ENCODE peak calls at places on chromosome 14, in eight cellular contexts. One of them, this sample, is unnamed.

GRCh38 chr14:101194356-101195308 is 291.1 kb upstream of the RTL1 start:
- DNase-seq in lower lobe of right lung: no peak
- DNase-seq in ovary: no peak
- DNase-seq in mammary epithelial cell: no peak
- DNase-seq in GM23338: no peak
- DNase-seq in testis: no peak
- DNase-seq in foreskin fibroblast: no peak
- DNase-seq in AG10803: no peak
- DNase-seq in this sample: no peak

GRCh38 chr14:96042218-96042930 is 3.2 kb downstream of the C14orf132 start:
- DNase-seq in mammary epithelial cell: no peak
- DNase-seq in lower lobe of right lung: no peak
- DNase-seq in AG10803: peak; percentile 78
- DNase-seq in testis: no peak
- DNase-seq in foreskin fibroblast: peak; percentile 71
- DNase-seq in ovary: no peak
- DNase-seq in GM23338: no peak
- DNase-seq in this sample: no peak

GRCh38 chr14:88986146-88986841 is 161.8 kb downstream of the TTC8 start:
- DNase-seq in AG10803: peak; percentile 81
- DNase-seq in mammary epithelial cell: peak; percentile 72
- DNase-seq in lower lobe of right lung: no peak
- DNase-seq in foreskin fibroblast: peak; percentile 75
- DNase-seq in testis: no peak
- DNase-seq in GM23338: no peak
- DNase-seq in ovary: peak; percentile 28
- DNase-seq in this sample: no peak

GRCh38 chr14:89342049-89342448 is 75.0 kb downstream of the FOXN3 start:
- DNase-seq in foreskin fibroblast: no peak
- DNase-seq in AG10803: no peak
- DNase-seq in testis: no peak
- DNase-seq in ovary: no peak
- DNase-seq in mammary epithelial cell: no peak
- DNase-seq in lower lobe of right lung: no peak
- DNase-seq in GM23338: no peak
- DNase-seq in this sample: no peak

GRCh38 chr14:45199246-45199645 is 53.8 kb downstream of the MIS18BP1 start:
- DNase-seq in lower lobe of right lung: no peak
- DNase-seq in AG10803: peak; percentile 38
- DNase-seq in mammary epithelial cell: peak; percentile 38
- DNase-seq in GM23338: no peak
- DNase-seq in foreskin fibroblast: peak; percentile 48
- DNase-seq in ovary: no peak
- DNase-seq in testis: no peak
- DNase-seq in this sample: no peak

GRCh38 chr14:51008416-51008815 is 64.1 kb upstream of the PYGL start:
- DNase-seq in GM23338: no peak
- DNase-seq in testis: no peak
- DNase-seq in ovary: no peak
- DNase-seq in foreskin fibroblast: no peak
- DNase-seq in mammary epithelial cell: no peak
- DNase-seq in lower lobe of right lung: no peak
- DNase-seq in AG10803: no peak
- DNase-seq in this sample: no peak

GRCh38 chr14:77554207-77554606 is 55.6 kb upstream of the ISM2 start:
- DNase-seq in foreskin fibroblast: no peak
- DNase-seq in mammary epithelial cell: no peak
- DNase-seq in ovary: no peak
- DNase-seq in testis: no peak
- DNase-seq in AG10803: no peak
- DNase-seq in lower lobe of right lung: no peak
- DNase-seq in GM23338: no peak
- DNase-seq in this sample: no peak

GRCh38 chr14:102317564-102318248 is 1.8 kb upstream of the ZNF839 start:
- DNase-seq in ovary: peak; percentile 32
- DNase-seq in testis: peak; percentile 84
- DNase-seq in AG10803: peak; percentile 23
- DNase-seq in lower lobe of right lung: no peak
- DNase-seq in GM23338: peak; percentile 48
- DNase-seq in foreskin fibroblast: no peak
- DNase-seq in mammary epithelial cell: peak; percentile 41
- DNase-seq in this sample: no peak

GRCh38 chr14:89625208-89625987 is 208.4 kb upstream of the FOXN3 start:
- DNase-seq in AG10803: no peak
- DNase-seq in GM23338: no peak
- DNase-seq in ovary: peak; percentile 90
- DNase-seq in testis: peak; percentile 48
- DNase-seq in foreskin fibroblast: no peak
- DNase-seq in lower lobe of right lung: no peak
- DNase-seq in mammary epithelial cell: no peak
- DNase-seq in this sample: no peak

GRCh38 chr14:105517096-105517495 is 9.3 kb upstream of the TMEM121 start:
- DNase-seq in lower lobe of right lung: no peak
- DNase-seq in testis: no peak
- DNase-seq in foreskin fibroblast: no peak
- DNase-seq in mammary epithelial cell: no peak
- DNase-seq in AG10803: no peak
- DNase-seq in ovary: no peak
- DNase-seq in GM23338: no peak
- DNase-seq in this sample: no peak

GRCh38 chr14:63986789-63987533 is 134.2 kb downstream of the SYNE2 start:
- DNase-seq in foreskin fibroblast: peak; percentile 52
- DNase-seq in ovary: no peak
- DNase-seq in lower lobe of right lung: no peak
- DNase-seq in testis: no peak
- DNase-seq in mammary epithelial cell: peak; percentile 89
- DNase-seq in GM23338: no peak
- DNase-seq in AG10803: peak; percentile 82
- DNase-seq in this sample: peak; percentile 67

GRCh38 chr14:43168374-43168925 is 1338.6 kb downstream of the FSCB start:
- DNase-seq in ovary: no peak
- DNase-seq in mammary epithelial cell: no peak
- DNase-seq in GM23338: no peak
- DNase-seq in foreskin fibroblast: no peak
- DNase-seq in AG10803: no peak
- DNase-seq in lower lobe of right lung: no peak
- DNase-seq in testis: no peak
- DNase-seq in this sample: no peak

GRCh38 chr14:34081576-34082136 is 130.8 kb upstream of the EGLN3 start:
- DNase-seq in testis: no peak
- DNase-seq in lower lobe of right lung: no peak
- DNase-seq in AG10803: peak; percentile 28
- DNase-seq in GM23338: no peak
- DNase-seq in foreskin fibroblast: peak; percentile 12
- DNase-seq in ovary: no peak
- DNase-seq in mammary epithelial cell: peak; percentile 75
- DNase-seq in this sample: no peak

GRCh38 chr14:73426877-73427276 is 31.5 kb downstream of the NUMB start:
- DNase-seq in foreskin fibroblast: no peak
- DNase-seq in AG10803: peak; percentile 6
- DNase-seq in mammary epithelial cell: no peak
- DNase-seq in lower lobe of right lung: no peak
- DNase-seq in testis: no peak
- DNase-seq in ovary: no peak
- DNase-seq in GM23338: no peak
- DNase-seq in this sample: peak; percentile 31

GRCh38 chr14:51290132-51290531 is 50.1 kb downstream of the TMX1 start:
- DNase-seq in ovary: no peak
- DNase-seq in foreskin fibroblast: no peak
- DNase-seq in AG10803: no peak
- DNase-seq in GM23338: no peak
- DNase-seq in testis: no peak
- DNase-seq in mammary epithelial cell: no peak
- DNase-seq in lower lobe of right lung: no peak
- DNase-seq in this sample: no peak

GRCh38 chr14:101230161-101230850 is 326.8 kb upstream of the RTL1 start:
- DNase-seq in testis: peak; percentile 60
- DNase-seq in GM23338: peak; percentile 13
- DNase-seq in AG10803: no peak
- DNase-seq in mammary epithelial cell: no peak
- DNase-seq in ovary: no peak
- DNase-seq in foreskin fibroblast: no peak
- DNase-seq in lower lobe of right lung: no peak
- DNase-seq in this sample: no peak

GRCh38 chr14:34330846-34331245 is 131.2 kb downstream of the SPTSSA start:
- DNase-seq in GM23338: no peak
- DNase-seq in ovary: no peak
- DNase-seq in lower lobe of right lung: no peak
- DNase-seq in AG10803: no peak
- DNase-seq in testis: no peak
- DNase-seq in mammary epithelial cell: no peak
- DNase-seq in foreskin fibroblast: no peak
- DNase-seq in this sample: no peak

GRCh38 chr14:92959189-92959531 is 36.2 kb downstream of the CHGA start:
- DNase-seq in AG10803: no peak
- DNase-seq in foreskin fibroblast: no peak
- DNase-seq in GM23338: no peak
- DNase-seq in lower lobe of right lung: no peak
- DNase-seq in ovary: no peak
- DNase-seq in testis: no peak
- DNase-seq in mammary epithelial cell: no peak
- DNase-seq in this sample: no peak

GRCh38 chr14:104975481-104976197 is 2.5 kb downstream of the AHNAK2 start:
- DNase-seq in AG10803: no peak
- DNase-seq in testis: no peak
- DNase-seq in GM23338: peak; percentile 57
- DNase-seq in lower lobe of right lung: peak; percentile 49
- DNase-seq in mammary epithelial cell: no peak
- DNase-seq in foreskin fibroblast: no peak
- DNase-seq in ovary: no peak
- DNase-seq in this sample: no peak

GRCh38 chr14:55071870-55072640 is 20.6 kb downstream of the MAPK1IP1L start:
- DNase-seq in testis: peak; percentile 21
- DNase-seq in ovary: no peak
- DNase-seq in GM23338: no peak
- DNase-seq in foreskin fibroblast: peak; percentile 48
- DNase-seq in AG10803: peak; percentile 93
- DNase-seq in mammary epithelial cell: peak; percentile 95
- DNase-seq in lower lobe of right lung: no peak
- DNase-seq in this sample: peak; percentile 91
- H3K4me3 ChIP-seq in testis: no peak overlapping the region
- H3K4me3 ChIP-seq in ovary: no peak overlapping the region
- H3K4me3 ChIP-seq in GM23338: no peak overlapping the region
- H3K4me3 ChIP-seq in foreskin fibroblast: no peak overlapping the region
- H3K4me3 ChIP-seq in AG10803: no peak overlapping the region
- H3K4me3 ChIP-seq in mammary epithelial cell: no peak overlapping the region
- H3K4me3 ChIP-seq in lower lobe of right lung: no peak overlapping the region
- H3K4me3 ChIP-seq in this sample: no peak overlapping the region

DNA sequence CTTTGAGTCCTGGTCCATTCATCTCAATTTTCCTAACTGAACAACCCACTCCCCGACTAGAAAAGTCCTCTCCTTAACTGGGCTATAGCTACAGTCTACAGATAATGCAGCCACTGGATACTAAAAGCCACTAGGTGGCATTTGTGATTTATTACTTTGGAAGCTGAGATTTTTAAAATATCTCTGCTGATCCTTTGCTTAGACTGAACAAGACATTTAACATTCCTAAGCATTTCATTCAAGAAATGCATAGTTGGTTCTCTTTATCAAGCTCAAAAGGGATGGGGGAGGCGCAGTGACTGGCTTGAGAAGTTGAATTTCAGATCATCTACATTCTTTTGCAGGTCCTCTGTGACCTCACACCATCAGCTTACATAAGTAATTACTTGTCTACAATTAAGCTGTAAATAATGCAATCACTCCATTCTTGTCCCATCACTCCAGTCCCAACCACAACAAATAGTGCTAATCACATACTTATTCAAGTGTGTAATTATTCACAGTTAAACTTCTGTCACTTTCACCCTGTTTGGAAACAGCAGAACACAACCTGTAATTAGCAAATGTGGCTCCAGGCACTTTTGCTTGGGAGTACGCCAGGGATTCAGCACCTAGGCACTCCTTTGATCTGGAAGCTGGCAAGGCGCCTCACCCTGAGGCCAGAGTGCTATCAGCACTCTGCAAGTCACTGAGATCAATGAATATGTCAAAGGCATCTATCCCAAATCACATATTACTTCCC is 203.5 kb downstream of the NOVA1 start:
- DNase-seq in GM23338: peak; percentile 43
- DNase-seq in foreskin fibroblast: peak; percentile 0
- DNase-seq in lower lobe of right lung: no peak
- DNase-seq in mammary epithelial cell: no peak
- DNase-seq in AG10803: peak; percentile 1
- DNase-seq in ovary: no peak
- DNase-seq in testis: no peak
- DNase-seq in this sample: no peak
- TF ChIP-seq CTCF in GM23338: peak; percentile 40
- TF ChIP-seq CTCF in foreskin fibroblast: no peak
- TF ChIP-seq CTCF in lower lobe of right lung: no peak
- TF ChIP-seq CTCF in mammary epithelial cell: no peak
- TF ChIP-seq CTCF in AG10803: no peak
- TF ChIP-seq CTCF in ovary: no peak
- TF ChIP-seq CTCF in testis: no peak
- TF ChIP-seq CTCF in this sample: no peak

DNA sequence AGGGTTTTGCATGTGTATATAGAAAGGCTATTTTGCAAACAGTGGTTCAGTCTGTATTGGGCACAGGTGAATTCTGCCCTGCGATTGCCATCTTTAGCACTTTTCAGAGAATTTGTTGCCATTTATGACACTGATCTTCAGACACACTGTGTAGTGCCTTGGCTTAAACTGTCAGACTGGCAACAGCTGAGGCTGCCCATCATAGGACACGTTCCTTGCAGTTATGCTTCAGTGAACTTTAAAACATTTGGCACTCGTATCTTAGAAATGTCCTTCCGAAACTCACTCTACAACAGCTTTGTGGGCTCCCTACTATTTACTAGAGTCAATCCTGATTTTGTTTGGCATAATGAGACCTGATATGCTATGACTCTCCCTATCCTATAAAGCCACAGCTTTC is 29.1 kb downstream of the AP5M1 start:
- DNase-seq in GM23338: no peak
- DNase-seq in lower lobe of right lung: no peak
- DNase-seq in ovary: no peak
- DNase-seq in AG10803: no peak
- DNase-seq in mammary epithelial cell: no peak
- DNase-seq in testis: no peak
- DNase-seq in foreskin fibroblast: no peak
- DNase-seq in this sample: no peak
- H3K4me3 ChIP-seq in GM23338: no peak overlapping the region
- H3K4me3 ChIP-seq in lower lobe of right lung: no peak overlapping the region
- H3K4me3 ChIP-seq in ovary: no peak overlapping the region
- H3K4me3 ChIP-seq in AG10803: no peak overlapping the region
- H3K4me3 ChIP-seq in mammary epithelial cell: no peak overlapping the region
- H3K4me3 ChIP-seq in testis: no peak overlapping the region
- H3K4me3 ChIP-seq in foreskin fibroblast: no peak overlapping the region
- H3K4me3 ChIP-seq in this sample: no peak overlapping the region

DNA sequence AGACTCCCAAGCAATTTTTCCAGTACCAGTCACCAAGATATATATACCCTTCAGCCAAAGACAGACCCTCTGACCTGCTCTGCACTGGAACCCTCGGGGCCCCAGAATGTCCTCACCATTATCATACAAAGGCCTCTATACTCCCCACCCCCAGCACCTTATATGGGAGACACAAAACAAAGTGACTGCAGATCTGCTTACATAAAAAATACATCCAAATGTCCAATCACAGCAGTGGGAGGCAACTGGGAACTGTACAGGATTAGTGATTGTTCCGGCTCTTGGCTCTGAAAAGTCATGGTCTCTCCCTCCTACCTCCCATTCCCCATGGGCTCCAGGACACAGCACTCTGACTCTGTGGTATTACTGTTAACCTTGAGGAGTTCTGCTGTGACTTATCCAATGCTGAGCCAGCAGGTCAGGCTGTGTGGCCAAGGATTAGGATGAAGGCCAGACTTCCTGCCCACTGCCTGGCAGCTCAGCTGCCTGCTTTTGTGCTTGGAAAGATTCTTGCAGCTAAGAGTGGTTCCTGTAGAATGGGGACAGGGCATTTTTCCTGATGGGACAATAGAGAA is 13.7 kb downstream of the OXA1L start:
- DNase-seq in ovary: no peak
- DNase-seq in lower lobe of right lung: no peak
- DNase-seq in GM23338: no peak
- DNase-seq in foreskin fibroblast: no peak
- DNase-seq in mammary epithelial cell: no peak
- DNase-seq in testis: no peak
- DNase-seq in AG10803: no peak
- DNase-seq in this sample: no peak
- TF ChIP-seq CTCF in ovary: no peak
- TF ChIP-seq CTCF in lower lobe of right lung: no peak
- TF ChIP-seq CTCF in GM23338: no peak
- TF ChIP-seq CTCF in foreskin fibroblast: no peak
- TF ChIP-seq CTCF in mammary epithelial cell: no peak
- TF ChIP-seq CTCF in testis: no peak
- TF ChIP-seq CTCF in AG10803: no peak
- TF ChIP-seq CTCF in this sample: no peak